ENCODE peak calls at places on chromosomes 16 and 17, in four cellular contexts. D, Z, I and S are unnamed samples. For H3K4me1 and H3K27me3, the result is how much of the 10 kb centered on the place peaks cover.

GRCh38 chr17:77753691-77754265 is 204.7 kb upstream of the TNRC6C start:
- DNase-seq in D (no peak), Z (no peak), I (no peak), S (no peak)

GRCh38 chr16:22192261-22193133 is 13.6 kb upstream of the EEF2K start:
- DNase-seq in D (peak), Z (peak), I (peak), S (peak)

GRCh38 chr16:88355389-88356123 is 27.2 kb upstream of the ZNF469 start:
- DNase-seq in D (no peak), Z (peak), I (no peak), S (peak)

GRCh38 chr16:73033271-73033998 is 14.5 kb downstream of the ZFHX3 start:
- DNase-seq in D (no peak), Z (no peak), I (no peak), S (no peak)

GRCh38 chr17:7421186-7421585 is 1.1 kb downstream of the SPEM1 start:
- DNase-seq in D (no peak), Z (no peak), I (no peak), S (no peak)

GRCh38 chr16:80804451-80805383 is at the start of gene CDYL2:
- DNase-seq in D (no peak), Z (peak), I (peak), S (peak)

GRCh38 chr17:11279776-11280344 is 38.8 kb downstream of the SHISA6 start:
- DNase-seq in D (no peak), Z (no peak), I (no peak), S (no peak)

GRCh38 chr16:3716831-3717234 is 491 bp downstream of the TRAP1 start:
- DNase-seq in D (peak), Z (no peak), I (peak), S (peak)

GRCh38 chr16:25978227-25978626 is 286.5 kb downstream of the HS3ST4 start:
- DNase-seq in D (no peak), Z (no peak), I (no peak), S (no peak)

GRCh38 chr16:81678326-81679095 is 100.6 kb upstream of the PLCG2 start:
- DNase-seq in D (no peak), Z (no peak), I (no peak), S (no peak)

GRCh38 chr17:72555052-72555451 is 434.2 kb downstream of the SOX9 start:
- DNase-seq in D (no peak), Z (no peak), I (no peak), S (peak)

GRCh38 chr16:23976091-23977001 is 140.6 kb downstream of the PRKCB start:
- DNase-seq in D (no peak), Z (no peak), I (no peak), S (no peak)

GRCh38 chr16:25692307-25692706 is 548 bp downstream of the HS3ST4 start:
- DNase-seq in D (no peak), Z (no peak), I (peak), S (no peak)

GRCh38 chr16:79589495-79590134 is 10.9 kb downstream of the MAF start:
- DNase-seq in D (no peak), Z (peak), I (no peak), S (no peak)

GRCh38 chr17:9195961-9196668 is 174.8 kb downstream of the NTN1 start:
- DNase-seq in D (no peak), Z (no peak), I (no peak), S (no peak)

GRCh38 chr17:6551356-6551755 is 5.0 kb downstream of the PITPNM3 start:
- DNase-seq in D (peak), Z (no peak), I (no peak), S (no peak)

GRCh38 chr16:88377961-88378360 is 4.8 kb upstream of the ZNF469 start:
- DNase-seq in D (no peak), Z (peak), I (no peak), S (peak)

GRCh38 chr17:79790805-79791353 is 6.0 kb downstream of the CBX8 start:
- DNase-seq in D (no peak), Z (no peak), I (no peak), S (no peak)

GRCh38 chr17:32917081-32917480 is 10.9 kb upstream of the TMEM98 start:
- DNase-seq in D (no peak), Z (no peak), I (peak), S (no peak)

GRCh38 chr16:57797526-57798266 is 4.6 kb downstream of the KIFC3 start:
- DNase-seq in D (peak), Z (peak), I (no peak), S (peak)

GRCh38 chr17:57834146-57834741 is 15.6 kb downstream of the MRPS23 start:
- DNase-seq in D (peak), Z (peak), I (peak), S (no peak)

GRCh38 chr17:16013943-16014407 is 14.4 kb downstream of the TTC19 start:
- DNase-seq in D (peak), Z (no peak), I (peak), S (no peak)

GRCh38 chr17:79707931-79708891 is 22.5 kb upstream of the ENPP7 start:
- DNase-seq in D (peak), Z (peak), I (peak), S (no peak)

GRCh38 chr16:85614338-85615013 is 1.4 kb downstream of the GSE1 start:
- DNase-seq in D (no peak), Z (no peak), I (no peak), S (no peak)
- H3K4me1 ChIP-seq in D (under half), Z (half or more), I (under half), S (half or more)

GRCh38 chr17:48209973-48210372 is 102.4 kb downstream of the SNX11 start:
- DNase-seq in D (no peak), Z (no peak), I (no peak), S (no peak)

GRCh38 chr17:48215583-48216139 is 108.1 kb downstream of the SNX11 start:
- DNase-seq in D (peak), Z (no peak), I (peak), S (no peak)

GRCh38 chr17:48211011-48211410 is 103.4 kb downstream of the SNX11 start:
- DNase-seq in D (no peak), Z (no peak), I (no peak), S (no peak)

GRCh38 chr17:48213797-48214196 is 106.2 kb downstream of the SNX11 start:
- DNase-seq in D (no peak), Z (no peak), I (no peak), S (no peak)

DNA sequence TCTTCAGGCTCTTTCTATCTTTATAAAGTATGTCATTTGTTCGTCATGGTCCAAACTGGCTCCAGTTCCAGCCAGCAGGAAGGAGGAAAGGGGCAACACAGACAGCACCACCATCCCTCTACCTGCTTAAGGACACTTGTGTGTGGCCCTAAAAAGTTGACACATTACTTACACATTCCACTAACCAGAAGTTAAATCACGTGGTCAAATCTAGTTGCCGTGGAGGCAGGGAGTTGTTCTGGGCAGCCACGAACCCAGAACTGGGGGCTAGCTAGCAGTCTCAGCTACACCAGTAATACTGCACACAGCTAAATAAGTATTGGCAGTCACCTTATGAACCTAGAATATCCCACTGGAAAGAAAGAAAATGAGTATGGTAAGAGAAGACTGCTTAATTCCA is 104.2 kb downstream of the SNX11 start:
- DNase-seq in D (no peak), Z (no peak), I (no peak), S (no peak)
- H3K27me3 ChIP-seq in D (under half), Z (under half), I (under half), S (under half)

DNA sequence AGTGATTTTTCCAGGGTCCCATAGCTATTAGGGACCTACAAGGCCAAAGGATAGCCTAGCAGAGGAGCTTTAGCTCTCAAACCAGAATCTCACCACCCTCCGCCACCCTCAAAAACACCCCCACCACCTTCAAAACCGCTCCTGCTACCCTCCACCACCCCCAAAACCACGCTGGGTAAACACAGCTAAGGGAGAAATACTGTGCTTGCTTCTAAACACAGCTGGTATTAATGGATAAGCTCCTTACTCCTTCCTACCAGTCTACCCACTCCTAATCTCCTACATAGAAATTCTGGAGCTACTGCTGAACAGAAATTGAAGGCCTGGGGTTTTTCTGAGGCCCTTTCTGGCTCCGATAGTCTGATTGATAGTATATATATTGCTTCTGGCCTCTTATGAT is 2.2 kb upstream of the LPCAT2 start:
- DNase-seq in D (no peak), Z (no peak), I (no peak), S (no peak)
- H3K4me1 ChIP-seq in D (under half), Z (under half), I (under half), S (under half)

GRCh38 chr16:31568577-31569359 is 41.1 kb downstream of the AHSP start:
- DNase-seq in D (no peak), Z (no peak), I (peak), S (peak)
- H3K27me3 ChIP-seq in D (under half), Z (under half), I (under half), S (under half)

DNA sequence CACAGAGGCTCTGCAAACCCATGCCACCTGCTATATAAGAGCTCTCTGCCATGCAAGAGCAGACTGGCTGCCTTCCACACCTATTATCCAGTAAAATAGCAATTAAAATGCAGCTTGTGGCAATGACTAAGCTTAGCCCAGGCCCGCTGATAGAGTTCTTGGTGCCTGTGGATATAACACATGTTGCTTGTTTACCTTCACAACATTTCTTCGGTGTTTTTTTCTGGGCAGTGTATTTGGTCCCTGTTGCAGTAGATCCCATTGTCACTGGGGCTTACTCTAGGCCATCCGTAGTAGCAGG is 63.5 kb downstream of the SPECC1 start:
- DNase-seq in D (no peak), Z (no peak), I (no peak), S (no peak)
- H3K4me1 ChIP-seq in D (under half), Z (under half), I (under half), S (under half)

GRCh38 chr16:10892782-10893181 is 15.8 kb downstream of the CIITA start:
- DNase-seq in D (no peak), Z (no peak), I (no peak), S (no peak)

GRCh38 chr16:10896723-10897122 is 19.7 kb downstream of the CIITA start:
- DNase-seq in D (no peak), Z (no peak), I (no peak), S (no peak)

GRCh38 chr16:10897134-10897533 is 20.1 kb downstream of the CIITA start:
- DNase-seq in D (no peak), Z (no peak), I (no peak), S (no peak)

GRCh38 chr16:10895053-10895946 is 18.3 kb downstream of the CIITA start:
- DNase-seq in D (peak), Z (peak), I (peak), S (no peak)

DNA sequence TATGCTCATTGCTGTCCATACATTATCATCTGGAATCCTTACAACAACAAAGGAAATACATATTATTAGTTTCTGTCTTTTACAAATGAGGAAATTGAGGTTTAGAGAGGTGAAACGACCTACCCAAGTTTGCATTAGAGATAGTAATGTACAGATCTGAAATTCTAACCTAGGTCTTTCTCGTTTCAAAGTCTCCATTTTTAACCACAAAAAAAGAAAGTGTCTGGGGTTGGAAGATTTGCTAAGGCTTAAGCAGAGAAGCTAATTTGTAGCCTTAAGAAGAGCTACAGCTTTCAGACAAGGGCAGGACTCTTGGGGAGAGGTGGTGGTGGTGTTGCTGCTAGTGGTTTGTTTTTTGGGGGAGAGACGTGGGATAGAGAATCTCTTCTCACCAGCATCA is 19.2 kb downstream of the CIITA start:
- DNase-seq in D (no peak), Z (no peak), I (no peak), S (no peak)
- H3K27me3 ChIP-seq in D (under half), Z (under half), I (under half), S (under half)

GRCh38 chr17:62756198-62756597 is 51.9 kb downstream of the MARCHF10 start:
- DNase-seq in D (no peak), Z (no peak), I (no peak), S (no peak)

GRCh38 chr17:62755139-62755851 is 52.8 kb downstream of the MARCHF10 start:
- DNase-seq in D (no peak), Z (peak), I (peak), S (no peak)

GRCh38 chr17:62754696-62755095 is 53.4 kb downstream of the MARCHF10 start:
- DNase-seq in D (no peak), Z (no peak), I (no peak), S (no peak)

GRCh38 chr17:62760059-62760887 is 47.8 kb downstream of the MARCHF10 start:
- DNase-seq in D (no peak), Z (no peak), I (peak), S (no peak)

GRCh38 chr17:62757518-62757951 is 50.6 kb downstream of the MARCHF10 start:
- DNase-seq in D (no peak), Z (no peak), I (no peak), S (no peak)
- H3K4me1 ChIP-seq in D (under half), Z (under half), I (under half), S (under half)

GRCh38 chr16:52861614-52862022 is 191.1 kb downstream of the CHD9NB start:
- DNase-seq in D (peak), Z (no peak), I (peak), S (no peak)
- H3K27me3 ChIP-seq in D (under half), Z (under half), I (under half), S (under half)

GRCh38 chr16:67926181-67926742 is 5.4 kb downstream of the CTRL start:
- DNase-seq in D (no peak), Z (no peak), I (no peak), S (peak)
- H3K4me1 ChIP-seq in D (under half), Z (under half), I (under half), S (under half)

DNA sequence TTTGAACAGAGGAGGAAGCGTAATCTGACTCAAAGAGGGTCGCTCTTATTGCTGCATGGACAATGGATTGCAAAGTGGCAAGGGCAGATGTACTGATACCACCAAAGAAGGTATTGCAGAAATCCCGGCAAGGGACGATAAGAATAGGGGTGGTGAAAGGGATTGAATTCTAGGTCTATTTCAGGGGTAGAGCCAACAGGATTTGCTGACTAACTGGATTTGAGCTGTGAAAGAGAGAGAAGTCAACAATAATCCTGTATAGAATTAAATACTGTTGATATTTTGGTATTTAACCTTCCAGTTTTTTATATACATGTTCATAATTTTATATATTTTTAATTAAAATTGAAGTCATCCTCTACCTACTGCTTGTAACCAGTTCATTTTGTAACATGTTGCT is 19.4 kb upstream of the ABCA3 start:
- DNase-seq in D (no peak), Z (no peak), I (no peak), S (no peak)
- H3K27me3 ChIP-seq in D (under half), Z (under half), I (under half), S (under half)